ENCODE peak calls at places on chromosomes 13 and 19, in five cellular contexts. B, L, Q, N and Z are unnamed samples.

GRCh38 chr13:20799726-20800416 is 26.1 kb upstream of the EEF1AKMT1 start:
- DNase-seq in Q (no peak), B (no peak), N (no peak), L (no peak), Z (peak; percentile 28)

GRCh38 chr19:17737690-17738153 is 13.6 kb upstream of the FCHO1 start:
- DNase-seq in L (no peak), B (no peak), N (no peak), Q (no peak), Z (no peak)

GRCh38 chr13:31767175-31767900 is 28.0 kb downstream of the RXFP2 start:
- DNase-seq in Q (no peak), B (no peak), L (no peak), N (no peak), Z (no peak)

GRCh38 chr19:19276386-19276785 is 3.3 kb upstream of the TM6SF2 start:
- DNase-seq in N (no peak), Q (no peak), B (no peak), L (no peak), Z (no peak)

GRCh38 chr13:99199541-99200432 is 867 bp upstream of the UBAC2 start:
- DNase-seq in Q (no peak), N (no peak), B (no peak), L (no peak), Z (peak; percentile 39)

GRCh38 chr13:40539954-40540706 is 126.3 kb downstream of the FOXO1 start:
- DNase-seq in Q (no peak), L (peak; percentile 96), N (peak; percentile 48), B (no peak), Z (peak; percentile 96)

GRCh38 chr13:33904431-33904830 is 86.5 kb downstream of the RFC3 start:
- DNase-seq in N (no peak), B (no peak), Q (no peak), L (no peak), Z (no peak)

GRCh38 chr13:82878536-82878935 is 1003.7 kb downstream of the SLITRK1 start:
- DNase-seq in B (no peak), Q (no peak), L (no peak), N (no peak), Z (no peak)

GRCh38 chr13:108214511-108215383 is 589 bp downstream of the LIG4 start:
- DNase-seq in Q (no peak), B (no peak), N (no peak), L (no peak), Z (no peak)

GRCh38 chr19:3672575-3672948 is 27.7 kb downstream of the PIP5K1C start:
- DNase-seq in Q (no peak), N (no peak), L (no peak), B (no peak), Z (no peak)

GRCh38 chr13:57716295-57716694 is 84.8 kb downstream of the PCDH17 start:
- DNase-seq in B (no peak), N (no peak), L (peak; percentile 2), Q (no peak), Z (no peak)

GRCh38 chr13:42022796-42023493 is 25.5 kb upstream of the DGKH start:
- DNase-seq in L (no peak), Q (no peak), B (no peak), N (no peak), Z (no peak)

GRCh38 chr13:79405501-79405830 is 589 bp downstream of the RBM26 start:
- DNase-seq in N (no peak), L (no peak), B (no peak), Q (no peak), Z (peak; percentile 49)

GRCh38 chr19:8654591-8655339 is 24.3 kb downstream of the NFILZ start:
- DNase-seq in N (peak; percentile 48), B (peak; percentile 87), Q (no peak), L (no peak), Z (peak; percentile 35)

GRCh38 chr13:73967397-73968165 is 166.6 kb downstream of the KLF12 start:
- DNase-seq in B (no peak), N (no peak), L (no peak), Q (peak; percentile 89), Z (no peak)

GRCh38 chr19:41323430-41324125 is 13.6 kb downstream of the CCDC97 start:
- DNase-seq in B (no peak), N (no peak), L (peak; percentile 87), Q (no peak), Z (peak; percentile 98)
- TF ChIP-seq MAX in B (no peak), N (no peak), L (peak; percentile 41), Q (no peak), Z (peak; percentile 4)

GRCh38 chr19:35305181-35305580 is 13.2 kb downstream of the MAG start:
- DNase-seq in Q (no peak), B (no peak), N (no peak), L (no peak), Z (no peak)

GRCh38 chr19:35306473-35307246 is 14.7 kb downstream of the MAG start:
- DNase-seq in B (no peak), N (no peak), L (peak; percentile 61), Q (no peak), Z (no peak)

GRCh38 chr19:35310331-35310730 is 18.4 kb downstream of the MAG start:
- DNase-seq in Q (no peak), B (no peak), N (no peak), L (no peak), Z (no peak)

GRCh38 chr19:35309481-35310279 is 17.7 kb downstream of the MAG start:
- DNase-seq in L (peak; percentile 87), B (no peak), N (no peak), Q (no peak), Z (no peak)

GRCh38 chr19:35307990-35308389 is 16.0 kb downstream of the MAG start:
- DNase-seq in N (no peak), Q (no peak), L (no peak), B (no peak), Z (no peak)
- H2AFZ ChIP-seq in N (no peak overlapping the region), Q (no peak overlapping the region), L (no peak overlapping the region), B (no peak overlapping the region), Z (no peak overlapping the region)

DNA sequence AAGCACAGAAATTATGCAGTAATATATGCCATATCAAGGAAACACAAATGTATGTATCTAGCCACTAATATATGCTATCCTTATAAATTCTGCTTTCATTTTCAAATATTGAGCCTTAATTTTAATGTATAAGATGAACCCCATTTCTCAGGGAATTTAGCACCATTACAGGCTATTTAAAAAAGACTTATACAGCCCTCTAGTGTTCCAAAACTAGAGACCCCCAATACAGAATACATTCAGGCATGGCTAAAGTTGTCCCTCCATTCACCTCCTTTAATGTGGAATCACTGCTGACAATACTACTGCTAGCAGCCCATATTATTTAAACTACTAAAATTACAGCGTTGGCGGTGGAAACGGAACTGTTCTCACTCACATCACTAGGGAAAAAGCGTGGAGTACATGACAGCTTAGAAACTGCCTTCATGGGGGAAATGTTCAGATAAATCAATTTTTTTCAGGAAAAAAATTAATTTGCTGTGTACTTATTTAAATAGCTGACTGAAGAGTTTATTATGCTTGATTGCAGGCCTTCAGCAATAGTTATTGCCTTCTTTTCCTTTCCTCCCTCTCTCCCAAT is 541.0 kb downstream of the PCDH9 start:
- DNase-seq in Q (no peak), L (no peak), B (no peak), N (no peak), Z (peak; percentile 10)
- TF ChIP-seq MAX in Q (no peak), L (no peak), B (no peak), N (no peak), Z (no peak)

GRCh38 chr13:92461831-92462230 is 764.8 kb upstream of the GPC6 start:
- DNase-seq in L (no peak), B (no peak), N (no peak), Q (no peak), Z (no peak)

GRCh38 chr13:92461402-92461801 is 765.2 kb upstream of the GPC6 start:
- DNase-seq in N (no peak), L (no peak), Q (no peak), B (no peak), Z (no peak)

GRCh38 chr13:92460479-92460878 is 766.1 kb upstream of the GPC6 start:
- DNase-seq in L (no peak), Q (no peak), N (no peak), B (no peak), Z (no peak)

GRCh38 chr13:92463134-92463533 is 763.5 kb upstream of the GPC6 start:
- DNase-seq in N (no peak), L (no peak), Q (no peak), B (no peak), Z (no peak)
- H2AFZ ChIP-seq in N (no peak overlapping the region), L (no peak overlapping the region), Q (no peak overlapping the region), B (no peak overlapping the region), Z (no peak overlapping the region)

GRCh38 chr19:51161266-51161665 is 19.2 kb downstream of the SIGLEC7 start:
- DNase-seq in B (no peak), L (no peak), Q (no peak), N (no peak), Z (no peak)

GRCh38 chr19:51158474-51159129 is 16.5 kb downstream of the SIGLEC7 start:
- DNase-seq in B (peak; percentile 95), L (peak; percentile 42), Q (no peak), N (peak; percentile 36), Z (peak; percentile 12)

GRCh38 chr19:51157265-51157664 is 15.2 kb downstream of the SIGLEC7 start:
- DNase-seq in Q (no peak), L (no peak), N (no peak), B (no peak), Z (no peak)

GRCh38 chr19:51156710-51157109 is 14.6 kb downstream of the SIGLEC7 start:
- DNase-seq in Q (no peak), N (no peak), B (no peak), L (no peak), Z (no peak)

GRCh38 chr19:51159656-51160055 is 17.6 kb downstream of the SIGLEC7 start:
- DNase-seq in B (no peak), Q (no peak), N (no peak), L (no peak), Z (no peak)
- TF ChIP-seq MAX in B (no peak), Q (no peak), N (no peak), L (no peak), Z (no peak)

GRCh38 chr19:1104452-1105216 is 840 bp downstream of the GPX4 start:
- DNase-seq in N (no peak), B (peak; percentile 86), Q (no peak), L (peak; percentile 72), Z (peak; percentile 60)
- H2AFZ ChIP-seq in N (no peak overlapping the region), B (no peak overlapping the region), Q (no peak overlapping the region), L (no peak overlapping the region), Z (no peak overlapping the region)

DNA sequence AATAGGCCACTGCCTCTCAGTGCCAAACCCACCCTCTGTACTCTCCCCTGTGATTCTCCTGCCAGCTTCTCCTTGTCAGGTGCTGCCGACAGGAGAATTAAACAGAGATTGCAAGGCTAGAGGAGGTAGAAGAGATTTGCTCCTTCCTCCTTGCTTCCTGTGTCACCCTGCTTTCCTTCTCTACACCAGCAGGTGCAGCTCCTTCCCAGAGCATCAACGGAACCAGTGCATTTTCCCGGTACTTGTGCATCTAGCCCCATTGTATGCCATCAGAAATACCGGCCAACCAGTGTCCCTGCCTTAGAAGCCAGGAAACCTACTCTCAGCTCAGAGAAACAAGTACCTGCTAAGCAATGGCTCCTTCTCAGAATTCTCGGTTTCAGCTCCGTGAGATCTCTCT is 253.2 kb downstream of the SUCLA2 start:
- DNase-seq in N (no peak), Q (no peak), B (no peak), L (no peak), Z (no peak)
- TF ChIP-seq MAX in N (no peak), Q (no peak), B (no peak), L (no peak), Z (no peak)